ENCODE peak calls at places on chromosomes 13 and 19, in nine cellular contexts. One of them, this sample, is unnamed.

GRCh38 chr13:30071890-30072817 is 221.7 kb upstream of the UBL3 start:
- DNase-seq in HCT116: no peak
- DNase-seq in stomach: peak
- DNase-seq in body of pancreas: peak
- DNase-seq in ovary: no peak
- DNase-seq in lower leg skin: no peak
- DNase-seq in IMR-90: no peak
- DNase-seq in endothelial cell of umbilical vein: no peak
- DNase-seq in H54: no peak
- DNase-seq in this sample: peak

GRCh38 chr13:22648325-22648758 is 532.4 kb upstream of the SGCG start:
- DNase-seq in HCT116: no peak
- DNase-seq in stomach: peak
- DNase-seq in body of pancreas: no peak
- DNase-seq in ovary: no peak
- DNase-seq in lower leg skin: no peak
- DNase-seq in IMR-90: no peak
- DNase-seq in endothelial cell of umbilical vein: no peak
- DNase-seq in H54: no peak
- DNase-seq in this sample: no peak

GRCh38 chr19:7748756-7749155 is 1.4 kb upstream of the CD209 start:
- DNase-seq in HCT116: peak
- DNase-seq in stomach: no peak
- DNase-seq in body of pancreas: no peak
- DNase-seq in ovary: no peak
- DNase-seq in lower leg skin: no peak
- DNase-seq in IMR-90: peak
- DNase-seq in endothelial cell of umbilical vein: peak
- DNase-seq in H54: no peak
- DNase-seq in this sample: no peak

GRCh38 chr19:12642506-12642905 is 24.0 kb downstream of the MAN2B1 start:
- DNase-seq in HCT116: no peak
- DNase-seq in stomach: no peak
- DNase-seq in body of pancreas: no peak
- DNase-seq in ovary: no peak
- DNase-seq in lower leg skin: no peak
- DNase-seq in IMR-90: no peak
- DNase-seq in endothelial cell of umbilical vein: no peak
- DNase-seq in H54: no peak
- DNase-seq in this sample: no peak

GRCh38 chr13:25171517-25172302 is at the start of gene AMER2:
- DNase-seq in HCT116: no peak
- DNase-seq in stomach: no peak
- DNase-seq in body of pancreas: peak
- DNase-seq in ovary: peak
- DNase-seq in lower leg skin: no peak
- DNase-seq in IMR-90: no peak
- DNase-seq in endothelial cell of umbilical vein: peak
- DNase-seq in H54: no peak
- DNase-seq in this sample: no peak

GRCh38 chr19:11767633-11768133 is 883 bp downstream of the ZNF441 start:
- DNase-seq in HCT116: no peak
- DNase-seq in stomach: peak
- DNase-seq in body of pancreas: peak
- DNase-seq in ovary: peak
- DNase-seq in lower leg skin: peak
- DNase-seq in IMR-90: peak
- DNase-seq in endothelial cell of umbilical vein: peak
- DNase-seq in H54: no peak
- DNase-seq in this sample: peak

GRCh38 chr13:28110414-28110813 is 10.0 kb upstream of the FLT3 start:
- DNase-seq in HCT116: no peak
- DNase-seq in stomach: no peak
- DNase-seq in body of pancreas: no peak
- DNase-seq in ovary: no peak
- DNase-seq in lower leg skin: no peak
- DNase-seq in IMR-90: no peak
- DNase-seq in endothelial cell of umbilical vein: no peak
- DNase-seq in H54: no peak
- DNase-seq in this sample: no peak

GRCh38 chr13:98606296-98606695 is 29.4 kb upstream of the STK24 start:
- DNase-seq in HCT116: no peak
- DNase-seq in stomach: no peak
- DNase-seq in body of pancreas: no peak
- DNase-seq in ovary: no peak
- DNase-seq in lower leg skin: no peak
- DNase-seq in IMR-90: no peak
- DNase-seq in endothelial cell of umbilical vein: no peak
- DNase-seq in H54: no peak
- DNase-seq in this sample: no peak

GRCh38 chr19:55623130-55623868 is 1.1 kb downstream of the ZNF784 start:
- DNase-seq in HCT116: no peak
- DNase-seq in stomach: no peak
- DNase-seq in body of pancreas: no peak
- DNase-seq in ovary: no peak
- DNase-seq in lower leg skin: no peak
- DNase-seq in IMR-90: no peak
- DNase-seq in endothelial cell of umbilical vein: no peak
- DNase-seq in H54: no peak
- DNase-seq in this sample: no peak

GRCh38 chr19:55625004-55625326 is 599 bp upstream of the ZNF784 start:
- DNase-seq in HCT116: no peak
- DNase-seq in stomach: no peak
- DNase-seq in body of pancreas: no peak
- DNase-seq in ovary: no peak
- DNase-seq in lower leg skin: no peak
- DNase-seq in IMR-90: no peak
- DNase-seq in endothelial cell of umbilical vein: no peak
- DNase-seq in H54: no peak
- DNase-seq in this sample: no peak

GRCh38 chr19:55622242-55622969 is 2.0 kb downstream of the ZNF784 start:
- DNase-seq in HCT116: no peak
- DNase-seq in stomach: no peak
- DNase-seq in body of pancreas: no peak
- DNase-seq in ovary: peak
- DNase-seq in lower leg skin: no peak
- DNase-seq in IMR-90: no peak
- DNase-seq in endothelial cell of umbilical vein: no peak
- DNase-seq in H54: no peak
- DNase-seq in this sample: no peak

GRCh38 chr19:55626350-55626749 is 2.0 kb upstream of the ZNF784 start:
- DNase-seq in HCT116: no peak
- DNase-seq in stomach: no peak
- DNase-seq in body of pancreas: no peak
- DNase-seq in ovary: no peak
- DNase-seq in lower leg skin: no peak
- DNase-seq in IMR-90: no peak
- DNase-seq in endothelial cell of umbilical vein: no peak
- DNase-seq in H54: no peak
- DNase-seq in this sample: no peak

DNA sequence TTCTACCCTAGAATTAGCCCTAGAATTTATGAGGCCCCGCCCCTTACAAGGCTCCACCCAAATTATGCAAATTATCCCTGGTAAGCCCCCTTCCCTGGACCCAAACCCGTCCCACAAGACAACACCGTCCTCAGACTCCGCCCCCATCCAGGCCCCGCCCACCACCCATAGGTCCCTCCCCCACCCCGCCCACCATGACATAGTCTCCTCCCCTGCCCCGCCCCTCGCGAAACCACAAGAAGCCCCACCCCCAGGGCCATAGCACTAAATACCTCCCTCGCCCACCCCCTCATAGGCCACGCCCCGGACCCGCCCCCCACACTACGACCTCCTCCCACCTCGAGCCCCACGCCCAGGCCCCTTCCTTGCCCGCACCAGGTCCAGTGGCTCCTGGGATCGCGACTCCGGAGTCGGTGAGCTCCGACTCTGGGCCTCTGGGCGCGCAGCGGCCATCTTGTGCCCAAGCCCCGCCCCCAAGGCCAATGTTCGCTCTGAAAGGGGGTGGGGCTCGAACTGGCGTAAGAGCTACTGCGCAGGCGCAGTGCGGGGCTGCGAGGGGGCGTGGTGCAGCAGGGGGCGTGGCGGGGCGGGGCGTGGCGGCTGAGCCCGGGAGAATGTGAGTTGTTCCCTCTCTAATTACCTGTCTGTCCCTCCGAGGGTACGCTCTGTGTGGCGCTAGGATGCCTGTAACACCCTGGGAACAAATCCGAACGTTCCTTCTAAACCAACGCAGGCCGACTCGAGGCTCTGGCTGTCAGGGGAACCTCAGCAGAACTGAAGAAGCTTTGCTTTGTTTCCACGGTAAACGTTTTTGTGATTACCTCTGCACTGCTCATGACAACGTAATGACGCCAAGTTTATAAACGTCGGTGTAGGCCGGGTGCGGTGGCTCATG is at the start of gene ZNF784:
- DNase-seq in HCT116: peak
- DNase-seq in stomach: peak
- DNase-seq in body of pancreas: peak
- DNase-seq in ovary: peak
- DNase-seq in lower leg skin: peak
- DNase-seq in IMR-90: peak
- DNase-seq in endothelial cell of umbilical vein: peak
- DNase-seq in H54: peak
- DNase-seq in this sample: peak
- TF ChIP-seq POLR2A in HCT116: no peak
- TF ChIP-seq POLR2A in stomach: no peak
- TF ChIP-seq POLR2A in body of pancreas: peak
- TF ChIP-seq POLR2A in ovary: peak
- TF ChIP-seq POLR2A in lower leg skin: no peak
- TF ChIP-seq POLR2A in IMR-90: peak
- TF ChIP-seq POLR2A in endothelial cell of umbilical vein: peak
- TF ChIP-seq POLR2A in H54: peak
- TF ChIP-seq POLR2A in this sample: peak

GRCh38 chr19:18322759-18323460 is at the start of gene LSM4:
- DNase-seq in HCT116: peak
- DNase-seq in stomach: peak
- DNase-seq in body of pancreas: peak
- DNase-seq in ovary: peak
- DNase-seq in lower leg skin: peak
- DNase-seq in IMR-90: peak
- DNase-seq in endothelial cell of umbilical vein: peak
- DNase-seq in H54: peak
- DNase-seq in this sample: peak

GRCh38 chr19:18321729-18322091 is 1.2 kb downstream of the LSM4 start:
- DNase-seq in HCT116: no peak
- DNase-seq in stomach: no peak
- DNase-seq in body of pancreas: no peak
- DNase-seq in ovary: no peak
- DNase-seq in lower leg skin: no peak
- DNase-seq in IMR-90: peak
- DNase-seq in endothelial cell of umbilical vein: no peak
- DNase-seq in H54: no peak
- DNase-seq in this sample: no peak

GRCh38 chr19:18319591-18320135 is 3.2 kb downstream of the LSM4 start:
- DNase-seq in HCT116: no peak
- DNase-seq in stomach: peak
- DNase-seq in body of pancreas: peak
- DNase-seq in ovary: no peak
- DNase-seq in lower leg skin: no peak
- DNase-seq in IMR-90: no peak
- DNase-seq in endothelial cell of umbilical vein: no peak
- DNase-seq in H54: no peak
- DNase-seq in this sample: peak

GRCh38 chr19:18322318-18322758 is 538 bp downstream of the LSM4 start:
- DNase-seq in HCT116: no peak
- DNase-seq in stomach: peak
- DNase-seq in body of pancreas: no peak
- DNase-seq in ovary: no peak
- DNase-seq in lower leg skin: no peak
- DNase-seq in IMR-90: peak
- DNase-seq in endothelial cell of umbilical vein: peak
- DNase-seq in H54: no peak
- DNase-seq in this sample: no peak

DNA sequence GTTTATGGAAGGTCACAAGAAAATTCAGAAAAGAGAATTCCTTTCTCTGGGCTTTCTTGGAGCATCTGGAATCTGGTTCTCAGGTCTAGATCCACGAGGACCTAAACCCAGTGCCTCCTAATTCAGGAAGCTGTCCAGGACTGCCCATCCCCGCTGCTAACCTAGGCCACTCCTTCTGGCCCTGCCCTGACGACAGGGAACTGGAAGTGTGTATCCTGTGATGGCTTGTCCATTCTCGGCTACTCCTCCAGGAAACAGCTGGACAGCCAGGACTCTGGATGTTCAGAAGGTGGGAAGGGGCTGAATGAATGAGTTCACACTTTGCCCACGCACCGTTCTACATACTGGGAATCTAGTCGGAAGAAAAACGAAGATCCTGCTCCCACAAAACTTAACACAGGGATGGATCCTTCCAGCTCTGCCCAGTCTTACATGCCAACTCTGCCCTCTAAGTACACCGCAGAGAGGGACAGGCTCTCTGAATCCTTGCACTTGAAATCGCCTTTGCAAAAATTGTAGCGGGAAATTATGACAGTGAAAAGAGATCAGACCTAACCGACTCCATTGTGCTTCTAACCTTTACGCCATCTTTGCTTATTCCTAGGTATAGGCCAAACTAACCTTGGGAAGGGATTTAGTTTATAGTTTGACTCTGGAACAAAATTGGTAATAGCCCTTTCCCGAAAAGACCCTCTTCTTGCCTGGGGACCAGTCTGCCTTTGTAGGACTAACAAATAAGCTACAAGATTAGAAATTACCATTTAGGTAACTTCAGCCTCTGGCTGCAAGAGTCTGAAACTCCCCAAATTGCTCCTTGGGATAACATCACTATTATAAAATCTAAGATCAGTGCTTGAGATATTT is 1.8 kb downstream of the LSM4 start:
- DNase-seq in HCT116: no peak
- DNase-seq in stomach: peak
- DNase-seq in body of pancreas: no peak
- DNase-seq in ovary: no peak
- DNase-seq in lower leg skin: no peak
- DNase-seq in IMR-90: no peak
- DNase-seq in endothelial cell of umbilical vein: peak
- DNase-seq in H54: no peak
- DNase-seq in this sample: no peak
- TF ChIP-seq POLR2A in HCT116: no peak
- TF ChIP-seq POLR2A in stomach: no peak
- TF ChIP-seq POLR2A in body of pancreas: no peak
- TF ChIP-seq POLR2A in ovary: no peak
- TF ChIP-seq POLR2A in lower leg skin: no peak
- TF ChIP-seq POLR2A in IMR-90: no peak
- TF ChIP-seq POLR2A in endothelial cell of umbilical vein: no peak
- TF ChIP-seq POLR2A in H54: no peak
- TF ChIP-seq POLR2A in this sample: no peak

GRCh38 chr19:45691516-45692186 is at the start of gene SNRPD2:
- DNase-seq in HCT116: peak
- DNase-seq in stomach: peak
- DNase-seq in body of pancreas: peak
- DNase-seq in ovary: peak
- DNase-seq in lower leg skin: peak
- DNase-seq in IMR-90: peak
- DNase-seq in endothelial cell of umbilical vein: peak
- DNase-seq in H54: peak
- DNase-seq in this sample: peak
- TF ChIP-seq POLR2A in HCT116: peak
- TF ChIP-seq POLR2A in stomach: peak
- TF ChIP-seq POLR2A in body of pancreas: peak
- TF ChIP-seq POLR2A in ovary: peak
- TF ChIP-seq POLR2A in lower leg skin: no peak
- TF ChIP-seq POLR2A in IMR-90: peak
- TF ChIP-seq POLR2A in endothelial cell of umbilical vein: peak
- TF ChIP-seq POLR2A in H54: peak
- TF ChIP-seq POLR2A in this sample: peak

DNA sequence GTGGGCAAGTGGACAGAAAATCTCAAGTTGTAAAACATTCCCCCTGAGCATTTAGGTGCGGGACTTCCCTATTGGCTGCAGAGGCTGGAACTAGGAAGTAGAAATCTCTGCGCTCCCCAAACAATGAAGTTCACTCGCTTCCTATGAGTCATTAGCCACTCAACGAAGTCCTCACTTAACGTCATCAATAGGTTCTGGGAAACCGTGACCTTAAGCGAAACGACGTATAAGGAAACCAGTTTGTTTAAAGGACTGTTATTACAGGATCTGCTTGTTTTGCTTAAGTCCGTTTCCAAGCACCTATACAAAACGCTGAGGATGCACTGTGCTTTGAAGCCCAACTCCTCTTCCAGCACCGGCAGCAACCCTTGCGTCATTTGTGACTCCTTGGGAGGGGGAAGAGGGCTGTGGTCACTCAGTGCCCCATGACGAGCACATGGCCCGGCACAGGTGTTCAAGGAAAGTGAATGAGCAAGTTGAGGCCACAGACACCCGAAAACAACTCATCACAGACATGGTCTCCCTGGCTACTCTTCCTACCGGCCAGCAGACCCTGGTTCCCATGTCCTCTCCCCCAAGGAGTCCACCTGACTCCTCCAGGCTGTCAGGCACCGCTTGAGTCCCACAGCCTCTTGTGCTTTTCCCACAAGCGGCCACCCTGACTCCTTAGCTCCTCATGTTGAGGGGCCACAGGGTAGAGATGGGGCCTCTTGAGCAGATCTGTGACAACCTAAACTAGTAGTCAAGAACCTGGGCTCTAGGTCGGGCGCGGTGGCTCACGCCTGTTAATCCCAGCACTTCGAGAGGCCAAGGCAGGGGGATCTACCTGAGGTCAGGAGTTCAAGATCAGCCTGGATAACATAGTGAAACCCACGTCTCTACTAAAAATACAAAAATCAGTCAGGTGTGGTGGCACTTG is 4.8 kb downstream of the RPS16 start:
- DNase-seq in HCT116: peak
- DNase-seq in stomach: no peak
- DNase-seq in body of pancreas: no peak
- DNase-seq in ovary: no peak
- DNase-seq in lower leg skin: peak
- DNase-seq in IMR-90: peak
- DNase-seq in endothelial cell of umbilical vein: peak
- DNase-seq in H54: peak
- DNase-seq in this sample: no peak
- TF ChIP-seq POLR2A in HCT116: no peak
- TF ChIP-seq POLR2A in stomach: no peak
- TF ChIP-seq POLR2A in body of pancreas: no peak
- TF ChIP-seq POLR2A in ovary: no peak
- TF ChIP-seq POLR2A in lower leg skin: no peak
- TF ChIP-seq POLR2A in IMR-90: peak
- TF ChIP-seq POLR2A in endothelial cell of umbilical vein: no peak
- TF ChIP-seq POLR2A in H54: peak
- TF ChIP-seq POLR2A in this sample: no peak

This sample was measured in prostate gland.